ENCODE peak calls at places on chromosomes 7 and 10, in four cellular contexts. Q is left lung, A is heart left ventricle, M is IMR-90. K is an unnamed sample.

GRCh38 chr7:100563809-100564400 is 9.8 kb downstream of the SAP25 start:
- DNase-seq in Q (peak), A (peak), M (peak), K (no peak)

GRCh38 chr7:55052081-55052480 is 33.3 kb downstream of the EGFR start:
- DNase-seq in Q (no peak), A (no peak), M (peak), K (peak)

GRCh38 chr7:70325509-70326101 is 727.3 kb downstream of the AUTS2 start:
- DNase-seq in Q (no peak), A (no peak), M (peak), K (peak)

GRCh38 chr7:80066646-80067045 is 68.0 kb upstream of the GNAI1 start:
- DNase-seq in Q (no peak), A (no peak), M (no peak), K (no peak)

GRCh38 chr10:44422153-44422552 is 37.3 kb upstream of the CXCL12 start:
- DNase-seq in Q (peak), A (peak), M (no peak), K (no peak)

GRCh38 chr7:84194484-84195260 is at the start of gene SEMA3A:
- DNase-seq in Q (peak), A (no peak), M (peak), K (peak)

GRCh38 chr10:70586348-70586930 is 16.1 kb downstream of the PRF1 start:
- DNase-seq in Q (no peak), A (no peak), M (no peak), K (no peak)

GRCh38 chr10:62259998-62260397 is 8.6 kb downstream of the RTKN2 start:
- DNase-seq in Q (no peak), A (no peak), M (no peak), K (no peak)

GRCh38 chr7:128268233-128268632 is 27.2 kb downstream of the LEP start:
- DNase-seq in Q (no peak), A (no peak), M (no peak), K (no peak)

GRCh38 chr7:73850781-73851207 is 8.5 kb upstream of the METTL27 start:
- DNase-seq in Q (no peak), A (peak), M (peak), K (peak)
- H3K27ac ChIP-seq in Q (peak), A (peak), M (peak), K (peak)

DNA sequence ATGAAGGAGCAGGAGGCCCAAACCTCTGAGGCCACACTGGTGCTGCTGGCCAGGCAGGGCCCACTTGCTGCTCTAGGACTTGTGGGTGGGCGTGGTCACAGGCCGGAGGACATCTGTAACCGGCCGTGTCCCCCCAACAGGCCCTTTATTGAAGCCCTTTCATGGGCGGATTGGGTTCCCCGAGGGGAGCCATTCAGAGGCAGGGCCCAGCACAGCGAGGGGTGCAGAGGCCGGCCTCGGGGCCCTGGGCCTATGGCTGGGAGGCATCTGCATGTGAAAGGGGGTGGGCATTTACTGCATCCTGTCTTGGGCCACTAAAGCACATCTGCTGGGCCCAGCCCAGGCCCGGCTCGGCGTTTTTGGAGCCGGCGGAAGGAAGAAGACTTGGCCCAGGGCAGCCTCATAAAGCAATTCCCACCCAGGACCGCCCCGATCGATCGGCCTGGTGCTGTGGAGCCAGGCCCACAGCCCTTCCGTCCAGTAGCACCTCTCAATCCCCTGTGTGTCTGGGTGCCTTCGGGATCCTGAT is 8.4 kb downstream of the LHPP start:
- DNase-seq in Q (no peak), A (no peak), M (no peak), K (no peak)
- H3K27ac ChIP-seq in Q (no peak), A (no peak), M (no peak), K (no peak)

GRCh38 chr10:71816931-71817631 is 34.0 kb downstream of the PSAP start:
- DNase-seq in Q (no peak), A (no peak), M (no peak), K (no peak)
- H3K27ac ChIP-seq in Q (no peak), A (peak), M (no peak), K (no peak)

DNA sequence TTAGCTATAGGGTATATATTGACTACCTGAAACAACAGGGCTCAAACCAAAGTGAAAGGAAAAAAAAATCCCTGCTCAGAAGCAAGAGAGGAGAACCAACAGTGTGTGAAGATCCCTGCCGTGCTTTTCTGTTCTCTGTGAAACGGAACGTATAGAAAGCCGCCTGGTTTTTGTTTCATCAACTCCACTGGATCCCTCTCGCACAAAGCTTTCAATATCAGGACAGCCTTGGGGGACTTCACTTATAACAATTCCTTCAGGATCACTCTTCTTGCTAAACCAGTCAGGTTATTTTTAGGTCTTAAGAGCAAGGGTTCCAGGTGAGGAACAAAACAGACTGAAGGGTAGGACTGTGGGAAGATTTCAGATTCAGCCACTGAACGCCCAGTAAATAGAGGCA is 151.1 kb upstream of the CACNA2D1 start:
- DNase-seq in Q (no peak), A (no peak), M (no peak), K (no peak)
- H3K27ac ChIP-seq in Q (no peak), A (no peak), M (no peak), K (peak)

GRCh38 chr10:49197171-49197570 is 9.0 kb upstream of the TMEM273 start:
- DNase-seq in Q (no peak), A (no peak), M (no peak), K (no peak)
- H3K27ac ChIP-seq in Q (no peak), A (no peak), M (no peak), K (no peak)

K was measured in astrocyte.